ENCODE peak calls at places on chromosomes 7 and 10, in seven cellular contexts. F is H1, R is HCT116, O is endothelial cell of umbilical vein, I is GM12878, U is K562, M is HepG2. P is an unnamed sample.
A peak's percentile ranks its signal among the peaks of the same experiment; 100 is the strongest.

GRCh38 chr7:39880556-39880955 is 69.5 kb upstream of the CDK13 start:
- DNase-seq in F (no peak), R (no peak), O (no peak), I (no peak), U (no peak), M (no peak), P (no peak)

GRCh38 chr7:94216944-94217461 is 177.7 kb upstream of the COL1A2 start:
- DNase-seq in F (no peak), R (no peak), O (peak; percentile 26), I (no peak), U (no peak), M (no peak), P (no peak)

GRCh38 chr7:45543470-45543869 is 30.7 kb upstream of the ADCY1 start:
- DNase-seq in F (no peak), R (no peak), O (no peak), I (no peak), U (no peak), M (no peak), P (no peak)

GRCh38 chr7:98077762-98078161 is 28.9 kb upstream of the LMTK2 start:
- DNase-seq in F (no peak), R (no peak), O (no peak), I (no peak), U (no peak), M (no peak), P (no peak)

GRCh38 chr10:563827-564226 is 125.6 kb downstream of the DIP2C start:
- DNase-seq in F (no peak), R (no peak), O (no peak), I (no peak), U (no peak), M (no peak), P (no peak)

GRCh38 chr7:87570178-87570577 is 30.5 kb downstream of the ABCB1 start:
- DNase-seq in F (no peak), R (peak; percentile 23), O (no peak), I (no peak), U (no peak), M (no peak), P (no peak)

GRCh38 chr7:129780257-129781127 is 169.0 kb downstream of the NRF1 start:
- DNase-seq in F (peak; percentile 74), R (peak; percentile 75), O (no peak), I (no peak), U (peak; percentile 78), M (peak; percentile 72), P (no peak)

GRCh38 chr10:84244651-84245270 is at the start of gene RGR:
- DNase-seq in F (no peak), R (no peak), O (no peak), I (no peak), U (no peak), M (peak; percentile 75), P (no peak)

GRCh38 chr7:35504365-35504764 is 190.6 kb downstream of the HERPUD2 start:
- DNase-seq in F (no peak), R (no peak), O (no peak), I (no peak), U (peak; percentile 23), M (no peak), P (no peak)

GRCh38 chr7:25952277-25953057 is 199.5 kb upstream of the NFE2L3 start:
- DNase-seq in F (no peak), R (no peak), O (no peak), I (no peak), U (no peak), M (peak; percentile 93), P (no peak)

GRCh38 chr10:70996549-70996948 is 108.2 kb upstream of the PCBD1 start:
- DNase-seq in F (no peak), R (no peak), O (no peak), I (no peak), U (no peak), M (no peak), P (no peak)

GRCh38 chr10:75034131-75034512 is 77.3 kb upstream of the SAMD8 start:
- DNase-seq in F (no peak), R (no peak), O (no peak), I (no peak), U (no peak), M (no peak), P (no peak)

GRCh38 chr7:128827248-128827958 is 2.8 kb upstream of the FLNC start:
- DNase-seq in F (no peak), R (peak; percentile 53), O (peak; percentile 14), I (no peak), U (peak; percentile 67), M (no peak), P (no peak)

GRCh38 chr7:50727072-50727471 is 55.6 kb downstream of the GRB10 start:
- DNase-seq in F (no peak), R (no peak), O (peak; percentile 83), I (no peak), U (peak; percentile 40), M (no peak), P (no peak)

DNA sequence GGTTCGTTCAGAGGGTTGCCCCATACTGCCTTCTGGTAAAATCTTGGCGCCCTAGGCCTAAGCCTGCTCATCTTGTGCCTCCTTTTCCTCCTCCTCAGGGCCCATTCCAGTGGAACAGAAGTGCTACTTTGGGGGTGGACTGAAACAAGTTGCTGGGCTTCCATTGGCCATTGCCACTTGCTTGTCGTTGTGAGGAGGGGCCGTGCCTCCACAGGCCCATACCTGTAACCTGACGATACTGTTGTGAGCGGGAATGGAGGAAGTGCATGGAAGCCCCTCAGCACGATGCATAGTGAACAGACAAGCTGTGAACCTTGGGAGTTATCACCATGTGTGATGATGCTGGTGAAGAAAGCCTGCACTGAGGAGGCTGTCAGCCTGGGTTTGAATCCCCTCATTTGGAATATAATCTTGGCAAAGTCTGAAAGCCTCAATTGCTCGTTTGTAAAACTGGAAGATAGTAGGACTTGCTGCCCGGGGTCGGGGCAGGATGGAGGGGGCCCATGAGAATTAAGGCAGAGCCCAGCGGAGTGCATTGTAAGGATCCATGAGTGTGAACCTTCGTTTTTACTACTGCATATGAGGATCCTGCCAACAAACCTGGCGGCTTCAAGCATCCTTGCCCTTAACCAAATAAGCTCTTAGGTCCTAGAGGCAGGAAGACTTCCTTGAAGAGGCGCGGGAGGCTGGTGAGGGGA is 671 bp upstream of the PAPSS2 start:
- DNase-seq in F (no peak), R (no peak), O (peak; percentile 36), I (no peak), U (no peak), M (no peak), P (no peak)
- H3K9ac ChIP-seq in F (no peak overlapping the region), R (no peak overlapping the region), O (peak overlapping the region; percentile 17), I (no peak overlapping the region), U (no peak overlapping the region), M (no peak overlapping the region), P (no peak overlapping the region)

DNA sequence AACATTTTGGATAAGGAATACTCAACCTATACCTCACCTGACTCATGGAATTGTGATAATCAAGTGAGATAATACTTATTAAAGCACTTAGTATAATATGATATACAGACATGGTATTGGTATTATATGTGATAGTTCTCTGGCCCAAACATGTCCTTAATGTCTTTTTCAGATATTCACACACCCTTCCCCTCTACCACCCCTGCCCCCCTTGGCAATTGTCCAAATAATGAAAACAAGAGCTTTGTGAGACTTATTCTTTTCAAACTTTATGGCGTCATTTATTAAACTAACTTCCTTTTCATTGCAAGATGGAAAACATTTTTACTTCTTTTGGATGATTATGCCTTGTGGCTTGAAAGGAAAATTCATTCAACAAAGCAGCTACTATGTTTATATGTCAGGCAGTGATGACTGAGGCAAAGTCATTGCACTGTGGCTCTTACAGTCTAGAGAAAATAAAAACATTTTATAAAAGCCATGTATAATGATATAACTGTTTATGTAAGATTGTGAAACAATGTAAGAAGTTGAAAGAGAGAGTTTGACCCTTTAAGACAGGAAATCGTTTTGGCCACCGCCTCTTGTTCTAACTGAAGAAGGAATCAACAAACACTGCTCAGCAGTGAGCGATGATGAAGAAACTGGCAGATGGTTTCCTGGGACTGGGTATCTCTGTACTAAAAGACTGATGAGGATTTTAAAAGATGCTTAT is 27.4 kb downstream of the MINPP1 start:
- DNase-seq in F (no peak), R (no peak), O (peak; percentile 87), I (no peak), U (no peak), M (no peak), P (no peak)
- TF ChIP-seq POLR2AphosphoS5 in F (no peak), R (no peak), O (peak; percentile 36), I (no peak), U (no peak), M (no peak), P (no peak)

DNA sequence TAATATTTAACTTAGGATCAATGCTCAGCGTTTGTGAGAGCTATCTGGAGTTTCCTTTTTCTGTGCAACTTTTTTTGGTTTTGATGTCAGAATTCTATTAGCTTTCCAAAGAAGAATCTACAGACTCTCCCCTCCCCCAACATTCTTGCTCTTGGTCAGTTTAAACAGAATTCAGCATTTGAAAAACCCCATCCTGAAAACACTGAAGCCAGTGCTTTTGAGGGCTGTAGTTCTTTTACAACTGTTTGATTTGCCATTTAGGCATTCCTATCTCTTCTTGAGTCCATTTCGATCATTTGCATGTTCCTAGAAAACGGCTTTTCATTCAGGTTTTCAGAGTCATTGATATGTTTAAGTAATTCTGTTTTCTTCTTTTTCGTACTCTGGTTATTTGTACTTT is 15.7 kb upstream of the CXCL12 start:
- DNase-seq in F (no peak), R (no peak), O (no peak), I (no peak), U (no peak), M (no peak), P (no peak)
- TF ChIP-seq EZH2 in F (no peak), R (no peak), O (no peak), I (no peak), U (no peak), M (no peak), P (no peak)

GRCh38 chr10:113562693-113563092 is 9.8 kb downstream of the HABP2 start:
- DNase-seq in F (no peak), R (no peak), O (no peak), I (no peak), U (no peak), M (no peak), P (no peak)

GRCh38 chr10:113562108-113562507 is 9.3 kb downstream of the HABP2 start:
- DNase-seq in F (no peak), R (no peak), O (no peak), I (no peak), U (no peak), M (no peak), P (no peak)

GRCh38 chr10:113561214-113561613 is 8.4 kb downstream of the HABP2 start:
- DNase-seq in F (no peak), R (no peak), O (no peak), I (no peak), U (no peak), M (no peak), P (no peak)

GRCh38 chr10:113565364-113565763 is 12.5 kb downstream of the HABP2 start:
- DNase-seq in F (no peak), R (no peak), O (no peak), I (no peak), U (no peak), M (no peak), P (no peak)

GRCh38 chr10:113563306-113564088 is 10.6 kb downstream of the HABP2 start:
- DNase-seq in F (peak; percentile 47), R (peak; percentile 52), O (peak; percentile 68), I (no peak), U (peak; percentile 78), M (peak; percentile 35), P (no peak)
- H3K9ac ChIP-seq in F (no peak overlapping the region), R (peak overlapping the region; percentile 35), O (peak overlapping the region; percentile 2), I (no peak overlapping the region), U (peak overlapping the region; percentile 58), M (no peak overlapping the region), P (no peak overlapping the region)